ENCODE peak calls at places on chromosomes 12 and 14, in four cellular contexts. H, A, O and W are unnamed samples. For H3K36me3, the result is how much of the 10 kb centered on the place peaks cover.

GRCh38 chr14:37637341-37637740 is 41.9 kb downstream of the TTC6 start:
- DNase-seq in A (no peak), O (no peak), H (no peak), W (no peak)

GRCh38 chr12:52020539-52021336 is 14.0 kb downstream of the TAMALIN start:
- DNase-seq in H (peak), A (peak), O (no peak), W (peak)

GRCh38 chr12:2682301-2683282 is 112.2 kb upstream of the FKBP4 start:
- DNase-seq in H (peak), O (no peak), A (no peak), W (peak)

GRCh38 chr12:26648066-26648465 is 184.9 kb downstream of the ITPR2 start:
- DNase-seq in A (no peak), O (no peak), H (no peak), W (peak)

GRCh38 chr12:65602579-65603295 is 221.5 kb upstream of the HMGA2 start:
- DNase-seq in O (no peak), H (peak), A (peak), W (peak)

GRCh38 chr12:82687020-82687951 is 580 bp downstream of the TMTC2 start:
- DNase-seq in H (no peak), O (no peak), A (no peak), W (no peak)

GRCh38 chr12:54300732-54301427 is at the start of gene NFE2:
- DNase-seq in O (no peak), H (peak), A (peak), W (no peak)

GRCh38 chr12:66603981-66604380 is 74.9 kb downstream of the GRIP1 start:
- DNase-seq in A (no peak), H (no peak), O (no peak), W (no peak)

GRCh38 chr12:77118696-77119095 is 53.3 kb upstream of the E2F7 start:
- DNase-seq in H (no peak), O (no peak), A (no peak), W (no peak)

GRCh38 chr12:51318846-51319570 is 5.0 kb downstream of the BIN2 start:
- DNase-seq in O (peak), A (no peak), H (no peak), W (no peak)

GRCh38 chr14:55881577-55882241 is 236.5 kb upstream of the PELI2 start:
- DNase-seq in O (no peak), A (no peak), H (no peak), W (no peak)

GRCh38 chr14:60654303-60654925 is 5.1 kb upstream of the SIX1 start:
- DNase-seq in O (no peak), A (no peak), H (no peak), W (no peak)

GRCh38 chr12:53320352-53321195 is 836 bp downstream of the AAAS start:
- DNase-seq in A (no peak), O (no peak), H (no peak), W (no peak)

GRCh38 chr12:1845427-1845826 is 25.1 kb downstream of the LRTM2 start:
- DNase-seq in A (no peak), O (no peak), H (no peak), W (no peak)

GRCh38 chr14:94174622-94175402 is 690 bp downstream of the PPP4R4 start:
- DNase-seq in A (no peak), H (no peak), O (no peak), W (no peak)

GRCh38 chr14:24411468-24412454 is 13.0 kb downstream of the NYNRIN start:
- DNase-seq in A (peak), H (peak), O (no peak), W (peak)

GRCh38 chr12:34393086-34393820 is 371.0 kb downstream of the ALG10 start:
- DNase-seq in A (no peak), O (no peak), H (no peak), W (no peak)

GRCh38 chr12:106247731-106248176 is at the start of gene CKAP4:
- DNase-seq in H (peak), O (no peak), A (peak), W (peak)

GRCh38 chr12:25276199-25276937 is 25.6 kb upstream of the KRAS start:
- DNase-seq in H (peak), O (no peak), A (peak), W (peak)

GRCh38 chr12:75636607-75637006 is 125.2 kb upstream of the KRR1 start:
- DNase-seq in O (no peak), H (no peak), A (no peak), W (no peak)

GRCh38 chr12:54370218-54370730 is 6.0 kb upstream of the GPR84 start:
- DNase-seq in A (peak), O (no peak), H (no peak), W (peak)

GRCh38 chr12:97960741-97961608 is 498.4 kb downstream of the RMST start:
- DNase-seq in A (peak), O (peak), H (peak), W (peak)

GRCh38 chr12:26767865-26768264 is 65.1 kb downstream of the ITPR2 start:
- DNase-seq in O (no peak), H (no peak), A (no peak), W (no peak)

GRCh38 chr12:3381059-3382047 is 109.7 kb upstream of the PRMT8 start:
- DNase-seq in A (no peak), H (no peak), O (no peak), W (no peak)

GRCh38 chr12:24945039-24945438 is 3.9 kb downstream of the BCAT1 start:
- DNase-seq in O (no peak), H (no peak), A (no peak), W (no peak)

GRCh38 chr12:119686355-119686754 is 18.4 kb downstream of the PRKAB1 start:
- DNase-seq in H (no peak), A (no peak), O (no peak), W (no peak)

GRCh38 chr12:119685375-119685774 is 17.4 kb downstream of the PRKAB1 start:
- DNase-seq in O (no peak), A (no peak), H (no peak), W (no peak)

GRCh38 chr12:119687344-119687865 is 19.5 kb downstream of the PRKAB1 start:
- DNase-seq in O (no peak), H (no peak), A (no peak), W (no peak)

GRCh38 chr12:119687879-119688278 is 19.9 kb downstream of the PRKAB1 start:
- DNase-seq in H (no peak), A (no peak), O (no peak), W (no peak)

DNA sequence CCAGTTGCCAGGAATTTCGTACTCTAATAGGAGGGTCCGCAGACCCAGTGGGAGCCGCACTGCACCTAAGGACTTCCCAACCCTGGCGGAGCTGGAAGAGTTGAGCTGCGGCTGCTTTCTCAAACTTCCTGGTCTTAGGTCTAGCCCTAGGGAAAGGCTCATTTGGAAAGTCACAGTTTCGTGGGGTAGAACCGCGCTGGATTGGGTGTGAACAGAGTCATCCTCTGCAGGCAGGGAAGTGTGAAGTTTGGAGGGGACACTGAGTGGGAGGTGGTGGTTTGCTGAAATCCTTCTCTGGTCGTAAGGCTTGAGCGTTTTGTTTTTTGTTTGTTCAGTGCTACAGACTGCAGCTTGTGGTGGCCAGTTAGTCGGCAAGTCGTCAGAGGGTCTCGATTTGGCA is 18.8 kb downstream of the PRKAB1 start:
- DNase-seq in A (no peak), O (no peak), H (no peak), W (no peak)
- H3K36me3 ChIP-seq in A (under half), O (under half), H (under half), W (under half)

GRCh38 chr14:101134161-101134631 is 230.7 kb upstream of the RTL1 start:
- DNase-seq in A (no peak), O (no peak), H (no peak), W (no peak)
- TF ChIP-seq MYC in A (no peak), O (no peak), H (no peak), W (no peak)

GRCh38 chr12:57000393-57000792 is 6.0 kb downstream of the ZBTB39 start:
- DNase-seq in O (no peak), H (no peak), A (peak), W (no peak)
- H3K36me3 ChIP-seq in O (under half), H (under half), A (half or more), W (under half)

GRCh38 chr12:111741235-111741812 is 25.4 kb upstream of the ALDH2 start:
- DNase-seq in A (peak), H (no peak), O (no peak), W (peak)
- TF ChIP-seq MYC in A (no peak), H (no peak), O (no peak), W (no peak)

DNA sequence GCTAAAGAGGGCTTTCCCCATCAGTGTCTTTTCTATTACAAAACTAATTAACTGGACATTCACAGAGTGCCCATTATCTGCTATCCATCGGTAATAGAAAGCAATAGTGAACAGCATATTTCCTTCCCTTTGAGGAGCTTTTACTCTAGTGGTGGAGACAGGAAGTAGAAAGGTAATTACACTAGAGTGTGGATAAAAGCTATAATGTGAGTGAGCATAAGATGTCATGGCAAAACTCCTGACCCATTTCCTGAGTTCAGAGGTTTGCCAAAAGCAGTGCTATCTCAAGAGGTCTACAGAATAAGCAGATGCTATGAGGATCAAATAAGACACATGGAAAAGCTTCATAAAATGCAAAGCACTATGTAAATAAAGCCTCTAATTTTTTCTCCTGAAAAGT is 24.0 kb downstream of the TIMELESS start:
- DNase-seq in O (no peak), A (no peak), H (no peak), W (no peak)
- H3K36me3 ChIP-seq in O (under half), A (half or more), H (half or more), W (under half)

GRCh38 chr12:87116778-87117177 is 860.6 kb upstream of the MGAT4C start:
- DNase-seq in O (no peak), H (no peak), A (no peak), W (no peak)

GRCh38 chr12:87120440-87120839 is 864.2 kb upstream of the MGAT4C start:
- DNase-seq in A (no peak), H (peak), O (no peak), W (no peak)

GRCh38 chr12:87121908-87122307 is 865.7 kb upstream of the MGAT4C start:
- DNase-seq in O (no peak), H (no peak), A (no peak), W (no peak)

GRCh38 chr12:87119713-87120112 is 863.5 kb upstream of the MGAT4C start:
- DNase-seq in H (no peak), A (no peak), O (no peak), W (no peak)

GRCh38 chr12:87117516-87117915 is 861.3 kb upstream of the MGAT4C start:
- DNase-seq in O (no peak), H (no peak), A (no peak), W (no peak)
- TF ChIP-seq MYC in O (no peak), H (no peak), A (no peak), W (no peak)